ENCODE peak calls at places on chromosome 10, in eight cellular contexts. Z is WTC11, Q is spleen, R is glutamatergic neuron, Y is brain microvascular endothelial cell, M is Right ventricle myocardium inferior, W is neuronal stem cell, E is EH. V is an unnamed sample.

GRCh38 chr10:132690821-132691610 is 94.9 kb downstream of the NKX6-2 start:
- DNase-seq in M (peak), Z (peak), Q (peak), E (no peak), W (no peak), R (peak), Y (no peak), V (no peak)

GRCh38 chr10:33237736-33238624 is 96.5 kb downstream of the NRP1 start:
- DNase-seq in E (peak), Q (no peak), W (no peak), M (no peak), Y (peak), R (no peak), Z (no peak), V (no peak)

GRCh38 chr10:119024882-119025281 is 4.6 kb upstream of the NANOS1 start:
- DNase-seq in W (no peak), R (no peak), Q (no peak), M (no peak), Z (no peak), Y (no peak), E (peak), V (no peak)

GRCh38 chr10:12509016-12509793 is 159.9 kb downstream of the CAMK1D start:
- DNase-seq in E (no peak), M (no peak), Y (no peak), R (no peak), W (no peak), Q (no peak), Z (no peak), V (no peak)

GRCh38 chr10:128599538-128599937 is 473.3 kb upstream of the MKI67 start:
- DNase-seq in Z (no peak), R (no peak), E (no peak), M (no peak), Y (no peak), Q (no peak), W (no peak), V (no peak)

GRCh38 chr10:61899997-61900828 is 1.3 kb upstream of the ARID5B start:
- DNase-seq in Z (peak), Q (peak), M (no peak), Y (peak), E (peak), R (peak), W (no peak), V (peak)

GRCh38 chr10:92839191-92840085 is 8.9 kb upstream of the EXOC6 start:
- DNase-seq in W (no peak), E (peak), Y (peak), R (peak), M (peak), Z (peak), Q (peak), V (peak)

GRCh38 chr10:86730227-86730626 is 26.2 kb upstream of the BMPR1A start:
- DNase-seq in E (peak), M (peak), R (no peak), Y (no peak), W (no peak), Z (no peak), Q (no peak), V (no peak)

GRCh38 chr10:114102253-114102652 is 58.6 kb downstream of the ADRB1 start:
- DNase-seq in R (no peak), M (no peak), E (no peak), W (no peak), Z (no peak), Y (no peak), Q (no peak), V (no peak)

GRCh38 chr10:3538850-3539531 is 246.0 kb downstream of the KLF6 start:
- DNase-seq in Z (no peak), Q (no peak), E (peak), M (peak), R (no peak), Y (peak), W (peak), V (peak)

GRCh38 chr10:117457932-117458331 is 82.7 kb upstream of the PDZD8 start:
- DNase-seq in Q (no peak), W (no peak), Z (no peak), E (no peak), Y (no peak), M (no peak), R (no peak), V (no peak)

GRCh38 chr10:127207081-127207480 is 10.7 kb upstream of the INSYN2A start:
- DNase-seq in E (no peak), Z (no peak), W (no peak), M (no peak), Y (no peak), R (no peak), Q (no peak), V (no peak)

GRCh38 chr10:72490951-72491350 is 134.9 kb downstream of the MICU1 start:
- DNase-seq in E (no peak), Q (no peak), M (no peak), Y (peak), Z (no peak), W (no peak), R (no peak), V (no peak)

GRCh38 chr10:102802920-102803534 is 34.2 kb downstream of the CYP17A1 start:
- DNase-seq in M (no peak), W (no peak), E (peak), R (no peak), Z (peak), Q (no peak), Y (peak), V (no peak)

GRCh38 chr10:14302035-14302434 is 28.7 kb downstream of the FRMD4A start:
- DNase-seq in M (no peak), E (peak), R (no peak), Z (no peak), Y (peak), Q (no peak), W (no peak), V (peak)

GRCh38 chr10:129419386-129419785 is 47.7 kb upstream of the MGMT start:
- DNase-seq in Q (no peak), W (no peak), R (no peak), E (no peak), M (no peak), Z (no peak), Y (no peak), V (no peak)

GRCh38 chr10:13961853-13962252 is 368.9 kb downstream of the FRMD4A start:
- DNase-seq in R (no peak), W (no peak), M (no peak), Q (no peak), E (no peak), Z (no peak), Y (no peak), V (no peak)

GRCh38 chr10:117391436-117392205 is 16.4 kb upstream of the PDZD8 start:
- DNase-seq in R (no peak), Q (no peak), E (peak), M (no peak), Y (no peak), W (no peak), Z (no peak), V (no peak)

GRCh38 chr10:92897916-92898315 is 49.6 kb downstream of the EXOC6 start:
- DNase-seq in Q (no peak), W (no peak), E (no peak), Y (no peak), R (no peak), M (no peak), Z (no peak), V (no peak)

GRCh38 chr10:48505394-48506112 is 99.3 kb downstream of the ARHGAP22 start:
- DNase-seq in M (no peak), Q (peak), W (no peak), Z (peak), E (no peak), R (no peak), Y (no peak), V (no peak)

GRCh38 chr10:101856626-101857025 is 13.0 kb upstream of the KCNIP2 start:
- DNase-seq in Z (no peak), W (no peak), Y (peak), M (no peak), Q (no peak), R (no peak), E (peak), V (no peak)

GRCh38 chr10:94123253-94123995 is 129.7 kb downstream of the PLCE1 start:
- DNase-seq in W (peak), Q (no peak), M (no peak), Z (no peak), R (no peak), Y (peak), E (peak), V (peak)

GRCh38 chr10:6218692-6219493 is 16.2 kb downstream of the PFKFB3 start:
- DNase-seq in Q (no peak), W (peak), E (peak), M (no peak), Y (peak), R (no peak), Z (no peak), V (no peak)

GRCh38 chr10:28559661-28560060 is 26.7 kb downstream of the WAC start:
- DNase-seq in E (peak), R (no peak), Q (no peak), M (no peak), Z (no peak), Y (no peak), W (peak), V (peak)

GRCh38 chr10:12214763-12215218 is 18.8 kb downstream of the CDC123 start:
- DNase-seq in Z (no peak), Y (peak), Q (no peak), E (peak), M (no peak), W (peak), R (no peak), V (peak)

GRCh38 chr10:974038-974784 is 14.0 kb upstream of the GTPBP4 start:
- DNase-seq in W (no peak), R (no peak), Z (no peak), M (no peak), Q (no peak), Y (peak), E (no peak), V (no peak)

GRCh38 chr10:117133273-117134083 is 4.6 kb downstream of the VAX1 start:
- DNase-seq in Z (peak), Y (no peak), M (no peak), R (no peak), Q (no peak), W (no peak), E (no peak), V (peak)

GRCh38 chr10:67784584-67784983 is 53.4 kb downstream of the DNAJC12 start:
- DNase-seq in Z (no peak), R (no peak), E (no peak), M (no peak), Q (no peak), W (no peak), Y (no peak), V (no peak)

GRCh38 chr10:119221201-119221600 is 13.8 kb downstream of the GRK5 start:
- DNase-seq in W (no peak), E (peak), R (no peak), Q (no peak), Y (no peak), Z (no peak), M (no peak), V (no peak)

GRCh38 chr10:130495891-130496642 is 359.9 kb downstream of the GLRX3 start:
- DNase-seq in Z (no peak), R (no peak), M (no peak), Y (no peak), Q (peak), W (no peak), E (no peak), V (no peak)

GRCh38 chr10:86817246-86817645 is 60.8 kb downstream of the BMPR1A start:
- DNase-seq in Q (no peak), R (no peak), W (no peak), E (no peak), Y (no peak), Z (no peak), M (no peak), V (no peak)

GRCh38 chr10:93854985-93855384 is 38.8 kb upstream of the SLC35G1 start:
- DNase-seq in E (no peak), R (no peak), Y (no peak), Q (no peak), M (no peak), W (no peak), Z (no peak), V (no peak)